ENCODE peak calls at places on chromosomes 3 and 15, in five cellular contexts. R, K, M, V and X are unnamed samples.

GRCh38 chr15:69293741-69294615 is 4.7 kb upstream of the PAQR5 start:
- DNase-seq in R (no peak), K (no peak), M (no peak), V (no peak), X (no peak)

GRCh38 chr3:118089563-118089962 is 945.1 kb downstream of the IGSF11 start:
- DNase-seq in R (no peak), K (no peak), M (no peak), V (no peak), X (no peak)

GRCh38 chr3:136949708-136950107 is 8.1 kb upstream of the IL20RB start:
- DNase-seq in R (no peak), K (no peak), M (no peak), V (no peak), X (no peak)

GRCh38 chr15:89058376-89058775 is 29.9 kb upstream of the ABHD2 start:
- DNase-seq in R (no peak), K (no peak), M (no peak), V (no peak), X (no peak)

GRCh38 chr3:126720596-126720995 is 16.6 kb downstream of the CHCHD6 start:
- DNase-seq in R (no peak), K (no peak), M (no peak), V (no peak), X (no peak)

GRCh38 chr3:30320392-30320791 is 286.0 kb upstream of the TGFBR2 start:
- DNase-seq in R (no peak), K (no peak), M (no peak), V (no peak), X (no peak)

GRCh38 chr3:186644683-186645082 is 4.5 kb downstream of the FETUB start:
- DNase-seq in R (no peak), K (no peak), M (peak; percentile 33), V (no peak), X (no peak)

GRCh38 chr3:157330206-157330605 is 106.4 kb upstream of the PTX3 start:
- DNase-seq in R (no peak), K (no peak), M (no peak), V (no peak), X (no peak)

GRCh38 chr3:136952292-136952691 is 5.5 kb upstream of the IL20RB start:
- DNase-seq in R (no peak), K (no peak), M (no peak), V (no peak), X (no peak)

GRCh38 chr15:43518073-43518761 is 809 bp downstream of the MAP1A start:
- DNase-seq in R (peak; percentile 70), K (peak; percentile 82), M (peak; percentile 62), V (no peak), X (no peak)

GRCh38 chr3:126664591-126665214 is 9.8 kb upstream of the TXNRD3 start:
- DNase-seq in R (no peak), K (peak; percentile 9), M (no peak), V (no peak), X (no peak)

GRCh38 chr3:110933786-110934415 is 137.7 kb upstream of the NECTIN3 start:
- DNase-seq in R (no peak), K (no peak), M (no peak), V (no peak), X (no peak)

GRCh38 chr3:185402561-185402960 is 39.6 kb downstream of the MAP3K13 start:
- DNase-seq in R (peak; percentile 61), K (no peak), M (no peak), V (no peak), X (no peak)

GRCh38 chr3:152352559-152352958 is 83.8 kb downstream of the MBNL1 start:
- DNase-seq in R (no peak), K (no peak), M (no peak), V (no peak), X (no peak)

GRCh38 chr15:74794970-74795349 is 13.1 kb downstream of the CSK start:
- DNase-seq in R (no peak), K (no peak), M (no peak), V (no peak), X (no peak)

GRCh38 chr15:59298255-59298856 is 74.3 kb downstream of the MYO1E start:
- DNase-seq in R (no peak), K (no peak), M (no peak), V (peak; percentile 99), X (peak; percentile 37)

GRCh38 chr3:198028718-198029117 is 68.7 kb downstream of the LMLN start:
- DNase-seq in R (no peak), K (no peak), M (no peak), V (no peak), X (no peak)

GRCh38 chr15:92614301-92614700 is 41.3 kb downstream of the FAM174B start:
- DNase-seq in R (no peak), K (no peak), M (no peak), V (no peak), X (no peak)

GRCh38 chr3:187808466-187809291 is 63.4 kb upstream of the BCL6 start:
- DNase-seq in R (no peak), K (no peak), M (no peak), V (no peak), X (no peak)

GRCh38 chr3:133439563-133439962 is 39.7 kb downstream of the BFSP2 start:
- DNase-seq in R (no peak), K (no peak), M (no peak), V (no peak), X (no peak)

GRCh38 chr3:184148065-184148464 is 7.1 kb upstream of the DVL3 start:
- DNase-seq in R (no peak), K (no peak), M (no peak), V (no peak), X (no peak)

GRCh38 chr15:33320017-33320416 is 9.2 kb downstream of the RYR3 start:
- DNase-seq in R (no peak), K (no peak), M (no peak), V (no peak), X (no peak)

GRCh38 chr15:39598186-39598850 is 17.4 kb downstream of the THBS1 start:
- DNase-seq in R (no peak), K (no peak), M (no peak), V (no peak), X (no peak)

GRCh38 chr3:151265866-151266265 is 12.5 kb downstream of the P2RY14 start:
- DNase-seq in R (no peak), K (no peak), M (no peak), V (peak; percentile 69), X (no peak)

GRCh38 chr3:15280853-15281532 is 51.4 kb downstream of the SH3BP5 start:
- DNase-seq in R (no peak), K (no peak), M (no peak), V (no peak), X (no peak)

GRCh38 chr3:171458056-171458856 is 1.9 kb downstream of the TNIK start:
- DNase-seq in R (no peak), K (no peak), M (no peak), V (no peak), X (no peak)

GRCh38 chr15:30905821-30906220 is 2.1 kb downstream of the FAN1 start:
- DNase-seq in R (no peak), K (no peak), M (no peak), V (no peak), X (no peak)

GRCh38 chr3:98027084-98027445 is 8.1 kb downstream of the GABRR3 start:
- DNase-seq in R (no peak), K (no peak), M (no peak), V (no peak), X (no peak)

GRCh38 chr3:194251461-194251860 is 99.7 kb downstream of the CPN2 start:
- DNase-seq in R (no peak), K (no peak), M (peak; percentile 36), V (no peak), X (no peak)

GRCh38 chr3:37691213-37691830 is 170.4 kb upstream of the CTDSPL start:
- DNase-seq in R (no peak), K (no peak), M (no peak), V (no peak), X (no peak)

GRCh38 chr3:52220380-52221026 is 4.9 kb downstream of the TLR9 start:
- DNase-seq in R (peak; percentile 93), K (peak; percentile 75), M (peak; percentile 96), V (no peak), X (peak; percentile 82)

GRCh38 chr3:18402140-18402834 is 22.9 kb downstream of the SATB1 start:
- DNase-seq in R (no peak), K (no peak), M (no peak), V (no peak), X (no peak)
- TF ChIP-seq TAF1 in R (no peak), K (no peak), M (no peak), V (no peak), X (no peak)

DNA sequence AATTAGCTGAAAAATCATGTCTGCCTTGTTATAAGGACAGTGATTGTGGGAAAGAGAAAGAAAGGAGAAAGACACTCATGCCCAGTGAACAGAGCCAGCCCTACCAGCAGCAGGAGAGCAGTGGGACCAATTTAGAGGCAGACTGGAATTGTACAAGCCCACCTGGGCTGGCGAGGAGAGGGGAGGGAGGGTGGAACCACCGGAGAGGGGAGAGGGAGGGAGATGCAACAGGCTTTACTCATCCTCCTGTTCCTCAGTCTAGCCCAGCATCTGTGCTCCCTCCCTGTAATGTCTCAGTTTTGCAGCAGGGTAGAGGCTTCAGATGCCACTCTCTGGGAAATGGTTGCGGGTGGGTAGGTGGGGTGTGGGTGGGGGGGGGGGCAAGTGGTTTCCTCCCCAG is 54.7 kb downstream of the RAB11A start:
- DNase-seq in R (no peak), K (no peak), M (no peak), V (no peak), X (no peak)
- TF ChIP-seq TAF1 in R (no peak), K (no peak), M (no peak), V (no peak), X (no peak)

GRCh38 chr3:196399485-196399945 is 32.7 kb downstream of the UBXN7 start:
- DNase-seq in R (no peak), K (no peak), M (no peak), V (no peak), X (no peak)
- TF ChIP-seq TAF1 in R (no peak), K (no peak), M (no peak), V (no peak), X (no peak)

GRCh38 chr15:51137024-51137423 is 42.3 kb upstream of the TNFAIP8L3 start:
- DNase-seq in R (no peak), K (no peak), M (no peak), V (no peak), X (no peak)
- TF ChIP-seq TAF1 in R (no peak), K (no peak), M (no peak), V (no peak), X (no peak)

DNA sequence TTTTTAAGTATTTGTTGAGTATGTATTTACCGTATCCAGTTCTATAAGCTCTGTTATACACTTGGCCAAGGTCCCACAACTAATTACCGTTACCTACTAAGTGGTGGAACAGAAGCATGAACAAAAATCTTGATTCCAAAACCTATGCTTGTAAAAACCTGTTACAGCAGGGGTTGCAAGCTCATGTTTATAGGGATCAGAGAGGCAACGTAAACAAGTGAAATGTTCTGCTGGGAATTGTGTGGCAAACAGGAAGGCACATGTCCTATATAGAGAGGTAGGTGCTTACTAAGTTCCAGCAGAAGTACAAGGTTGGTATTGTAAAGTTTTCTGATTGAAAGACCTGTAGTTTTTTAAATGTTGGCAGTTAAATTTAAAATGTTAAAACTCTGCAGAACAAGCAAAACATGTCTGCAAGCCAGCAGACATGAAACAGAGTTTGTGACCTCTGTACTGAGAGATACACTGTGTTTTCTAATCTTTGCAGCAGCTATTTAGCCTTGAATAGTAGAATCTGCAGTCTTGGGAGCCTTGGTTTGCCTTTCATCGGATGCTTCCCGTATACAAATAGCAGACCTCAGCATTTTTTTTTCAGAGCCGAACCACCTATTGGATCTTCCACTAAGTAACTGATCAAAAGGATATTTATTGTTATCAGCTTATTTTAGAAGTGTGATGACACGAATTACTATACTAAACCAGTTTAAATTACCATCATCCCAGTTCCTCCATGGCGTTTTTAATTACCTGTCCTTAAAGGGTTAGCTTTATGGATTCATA is 11.4 kb downstream of the IREB2 start:
- DNase-seq in R (no peak), K (no peak), M (no peak), V (no peak), X (no peak)
- TF ChIP-seq TAF1 in R (no peak), K (no peak), M (no peak), V (no peak), X (no peak)

GRCh38 chr3:29183346-29184087 is 97.4 kb upstream of the RBMS3 start:
- DNase-seq in R (no peak), K (no peak), M (no peak), V (no peak), X (no peak)
- TF ChIP-seq TAF1 in R (no peak), K (no peak), M (no peak), V (no peak), X (no peak)